ENCODE peak calls at places on chromosomes 13 and 19, in nine cellular contexts. Q, Y, Z, M, X, P, J, I and L are unnamed samples.

GRCh38 chr13:48126944-48127814 is 32.3 kb upstream of the MED4 start:
- DNase-seq in X (peak; percentile 67), J (peak; percentile 2), I (no peak), Y (no peak), P (peak; percentile 77), Q (no peak), M (peak; percentile 82), Z (peak; percentile 85), L (peak; percentile 42)

GRCh38 chr19:42081584-42082258 is 5.8 kb downstream of the ZNF574 start:
- DNase-seq in P (peak; percentile 76), M (peak; percentile 39), J (no peak), Q (no peak), Z (no peak), I (no peak), X (peak; percentile 55), Y (no peak), L (no peak)

GRCh38 chr13:40589285-40590109 is 76.9 kb downstream of the FOXO1 start:
- DNase-seq in Z (peak; percentile 62), I (no peak), Q (no peak), J (no peak), M (peak; percentile 77), X (no peak), Y (no peak), P (peak; percentile 53), L (no peak)

GRCh38 chr19:3398114-3398899 is 31.9 kb downstream of the NFIC start:
- DNase-seq in J (no peak), Q (peak; percentile 96), Z (peak; percentile 85), I (no peak), Y (no peak), P (peak; percentile 55), X (no peak), M (no peak), L (no peak)

GRCh38 chr13:108342369-108343289 is 73.1 kb downstream of the TNFSF13B start:
- DNase-seq in P (peak; percentile 55), M (peak; percentile 52), I (no peak), Q (no peak), Z (no peak), J (peak; percentile 60), Y (no peak), X (no peak), L (no peak)

GRCh38 chr19:33376423-33376822 is 2.9 kb downstream of the CEBPG start:
- DNase-seq in Z (peak; percentile 85), Q (peak; percentile 95), I (no peak), P (peak; percentile 94), Y (no peak), X (no peak), M (peak; percentile 93), J (no peak), L (no peak)

GRCh38 chr19:5641171-5641570 is 18.3 kb downstream of the SAFB start:
- DNase-seq in J (no peak), M (no peak), Q (peak; percentile 29), Z (no peak), I (no peak), Y (no peak), P (no peak), X (no peak), L (no peak)

GRCh38 chr13:80551650-80552497 is 210.9 kb upstream of the SPRY2 start:
- DNase-seq in Z (no peak), P (no peak), M (no peak), X (no peak), I (no peak), J (no peak), Y (no peak), Q (no peak), L (no peak)

GRCh38 chr13:102400619-102401125 is 1.2 kb downstream of the FGF14 start:
- DNase-seq in Z (peak; percentile 56), J (no peak), Q (no peak), P (peak; percentile 53), X (no peak), Y (no peak), I (no peak), M (no peak), L (no peak)

GRCh38 chr13:65336106-65336603 is 1894.0 kb downstream of the PCDH9 start:
- DNase-seq in M (no peak), Q (no peak), P (no peak), X (no peak), Z (no peak), Y (no peak), I (peak; percentile 33), J (no peak), L (no peak)

GRCh38 chr19:49570138-49570856 is 10.1 kb downstream of the NOSIP start:
- DNase-seq in P (peak; percentile 87), Y (peak; percentile 62), Z (no peak), X (peak; percentile 84), Q (no peak), J (peak; percentile 91), I (peak; percentile 83), M (peak; percentile 91), L (peak; percentile 71)

GRCh38 chr13:75505327-75505726 is 23.4 kb upstream of the TBC1D4 start:
- DNase-seq in J (no peak), Y (no peak), Z (no peak), P (no peak), Q (no peak), I (no peak), X (no peak), M (no peak), L (no peak)

GRCh38 chr13:101706651-101707050 is 254.2 kb downstream of the ITGBL1 start:
- DNase-seq in Z (no peak), P (peak; percentile 98), X (peak; percentile 90), Y (no peak), J (no peak), M (peak; percentile 99), I (no peak), Q (no peak), L (no peak)

GRCh38 chr13:45875951-45876350 is 24.4 kb upstream of the SIAH3 start:
- DNase-seq in Q (no peak), Z (no peak), P (no peak), Y (no peak), M (peak; percentile 47), J (no peak), I (no peak), X (no peak), L (no peak)

GRCh38 chr19:13033819-13034611 is 38.7 kb downstream of the NFIX start:
- DNase-seq in I (peak; percentile 74), M (peak; percentile 77), Y (peak; percentile 48), Q (no peak), P (peak; percentile 82), J (peak; percentile 82), Z (peak; percentile 94), X (peak; percentile 38), L (peak; percentile 85)

GRCh38 chr13:50611117-50611781 is 232.2 kb downstream of the DLEU7 start:
- DNase-seq in P (no peak), Q (no peak), Y (no peak), Z (no peak), I (no peak), J (no peak), X (no peak), M (no peak), L (no peak)

GRCh38 chr19:6556480-6556879 is 25.7 kb downstream of the TNFSF9 start:
- DNase-seq in M (peak; percentile 46), P (peak; percentile 40), Z (no peak), Q (no peak), Y (no peak), J (no peak), I (no peak), X (no peak), L (no peak)

GRCh38 chr19:42172261-42172660 is 40.0 kb upstream of the POU2F2 start:
- DNase-seq in M (no peak), X (no peak), I (no peak), Z (no peak), J (no peak), Q (no peak), Y (no peak), P (no peak), L (no peak)

GRCh38 chr19:48103922-48104321 is 6.7 kb downstream of the PLA2G4C start:
- DNase-seq in I (no peak), Y (no peak), P (no peak), X (no peak), J (no peak), Z (no peak), Q (no peak), M (no peak), L (no peak)

GRCh38 chr19:35086455-35086854 is 29.2 kb upstream of the FXYD3 start:
- DNase-seq in Z (peak; percentile 68), I (no peak), P (no peak), Q (no peak), M (no peak), X (no peak), J (no peak), Y (no peak), L (no peak)

GRCh38 chr19:56120002-56120370 is 1.1 kb downstream of the ZNF787 start:
- DNase-seq in X (no peak), M (no peak), I (no peak), P (no peak), Y (no peak), J (no peak), Z (no peak), Q (no peak), L (no peak)

GRCh38 chr19:12788682-12789097 is 2.6 kb upstream of the JUNB start:
- DNase-seq in J (no peak), X (no peak), I (peak; percentile 85), Q (peak; percentile 94), Z (peak; percentile 90), P (peak; percentile 85), M (peak; percentile 88), Y (no peak), L (no peak)